ENCODE peak calls at places on chromosomes 5 and 9, in nine cellular contexts. One of them, this sample, is unnamed.

GRCh38 chr5:89950234-89950633 is 459.3 kb downstream of the CETN3 start:
- DNase-seq in natural killer cell: no peak
- DNase-seq in GM12865: no peak
- DNase-seq in heart right ventricle: no peak
- DNase-seq in cardiac fibroblast: no peak
- DNase-seq in A549: no peak
- DNase-seq in foreskin keratinocyte: no peak
- DNase-seq in HFFc6: no peak
- DNase-seq in gastrocnemius medialis: no peak
- DNase-seq in this sample: no peak

GRCh38 chr5:53423724-53424123 is 56.7 kb upstream of the FST start:
- DNase-seq in natural killer cell: no peak
- DNase-seq in GM12865: no peak
- DNase-seq in heart right ventricle: no peak
- DNase-seq in cardiac fibroblast: no peak
- DNase-seq in A549: no peak
- DNase-seq in foreskin keratinocyte: no peak
- DNase-seq in HFFc6: no peak
- DNase-seq in gastrocnemius medialis: no peak
- DNase-seq in this sample: no peak

GRCh38 chr5:11222169-11222568 is 461.1 kb upstream of the DAP start:
- DNase-seq in natural killer cell: no peak
- DNase-seq in GM12865: no peak
- DNase-seq in heart right ventricle: no peak
- DNase-seq in cardiac fibroblast: no peak
- DNase-seq in A549: no peak
- DNase-seq in foreskin keratinocyte: no peak
- DNase-seq in HFFc6: no peak
- DNase-seq in gastrocnemius medialis: no peak
- DNase-seq in this sample: no peak

GRCh38 chr9:125428060-125428481 is 166.4 kb downstream of the GAPVD1 start:
- DNase-seq in natural killer cell: no peak
- DNase-seq in GM12865: peak
- DNase-seq in heart right ventricle: no peak
- DNase-seq in cardiac fibroblast: no peak
- DNase-seq in A549: peak
- DNase-seq in foreskin keratinocyte: no peak
- DNase-seq in HFFc6: no peak
- DNase-seq in gastrocnemius medialis: no peak
- DNase-seq in this sample: no peak

GRCh38 chr5:126527892-126528291 is 67.1 kb downstream of the ALDH7A1 start:
- DNase-seq in natural killer cell: no peak
- DNase-seq in GM12865: no peak
- DNase-seq in heart right ventricle: no peak
- DNase-seq in cardiac fibroblast: peak
- DNase-seq in A549: no peak
- DNase-seq in foreskin keratinocyte: peak
- DNase-seq in HFFc6: peak
- DNase-seq in gastrocnemius medialis: no peak
- DNase-seq in this sample: no peak

GRCh38 chr9:86185872-86186271 is 73.6 kb downstream of the C9orf153 start:
- DNase-seq in natural killer cell: no peak
- DNase-seq in GM12865: no peak
- DNase-seq in heart right ventricle: no peak
- DNase-seq in cardiac fibroblast: peak
- DNase-seq in A549: no peak
- DNase-seq in foreskin keratinocyte: no peak
- DNase-seq in HFFc6: no peak
- DNase-seq in gastrocnemius medialis: no peak
- DNase-seq in this sample: no peak

GRCh38 chr9:69357030-69357853 is 32.2 kb downstream of the ENTREP1 start:
- DNase-seq in natural killer cell: no peak
- DNase-seq in GM12865: no peak
- DNase-seq in heart right ventricle: peak
- DNase-seq in cardiac fibroblast: no peak
- DNase-seq in A549: no peak
- DNase-seq in foreskin keratinocyte: no peak
- DNase-seq in HFFc6: no peak
- DNase-seq in gastrocnemius medialis: no peak
- DNase-seq in this sample: no peak

GRCh38 chr5:57215629-57216195 is 41.9 kb downstream of the GPBP1 start:
- DNase-seq in natural killer cell: no peak
- DNase-seq in GM12865: no peak
- DNase-seq in heart right ventricle: no peak
- DNase-seq in cardiac fibroblast: peak
- DNase-seq in A549: no peak
- DNase-seq in foreskin keratinocyte: peak
- DNase-seq in HFFc6: peak
- DNase-seq in gastrocnemius medialis: no peak
- DNase-seq in this sample: no peak

GRCh38 chr5:166251786-166252185 is 2039.7 kb upstream of the WWC1 start:
- DNase-seq in natural killer cell: no peak
- DNase-seq in GM12865: no peak
- DNase-seq in heart right ventricle: no peak
- DNase-seq in cardiac fibroblast: no peak
- DNase-seq in A549: no peak
- DNase-seq in foreskin keratinocyte: no peak
- DNase-seq in HFFc6: no peak
- DNase-seq in gastrocnemius medialis: no peak
- DNase-seq in this sample: no peak

GRCh38 chr5:178351221-178351825 is 118.7 kb upstream of the PHYKPL start:
- DNase-seq in natural killer cell: no peak
- DNase-seq in GM12865: no peak
- DNase-seq in heart right ventricle: no peak
- DNase-seq in cardiac fibroblast: no peak
- DNase-seq in A549: no peak
- DNase-seq in foreskin keratinocyte: no peak
- DNase-seq in HFFc6: no peak
- DNase-seq in gastrocnemius medialis: no peak
- DNase-seq in this sample: no peak

GRCh38 chr5:68376931-68377330 is 161.4 kb downstream of the PIK3R1 start:
- DNase-seq in natural killer cell: no peak
- DNase-seq in GM12865: no peak
- DNase-seq in heart right ventricle: no peak
- DNase-seq in cardiac fibroblast: no peak
- DNase-seq in A549: no peak
- DNase-seq in foreskin keratinocyte: peak
- DNase-seq in HFFc6: no peak
- DNase-seq in gastrocnemius medialis: no peak
- DNase-seq in this sample: no peak

GRCh38 chr9:124723352-124723751 is 47.8 kb downstream of the NR6A1 start:
- DNase-seq in natural killer cell: no peak
- DNase-seq in GM12865: no peak
- DNase-seq in heart right ventricle: no peak
- DNase-seq in cardiac fibroblast: no peak
- DNase-seq in A549: no peak
- DNase-seq in foreskin keratinocyte: no peak
- DNase-seq in HFFc6: no peak
- DNase-seq in gastrocnemius medialis: no peak
- DNase-seq in this sample: no peak

GRCh38 chr9:15205632-15206243 is 101.3 kb downstream of the TTC39B start:
- DNase-seq in natural killer cell: no peak
- DNase-seq in GM12865: no peak
- DNase-seq in heart right ventricle: no peak
- DNase-seq in cardiac fibroblast: peak
- DNase-seq in A549: no peak
- DNase-seq in foreskin keratinocyte: no peak
- DNase-seq in HFFc6: no peak
- DNase-seq in gastrocnemius medialis: no peak
- DNase-seq in this sample: no peak

GRCh38 chr5:13660072-13660471 is 284.4 kb downstream of the DNAH5 start:
- DNase-seq in natural killer cell: no peak
- DNase-seq in GM12865: no peak
- DNase-seq in heart right ventricle: no peak
- DNase-seq in cardiac fibroblast: peak
- DNase-seq in A549: peak
- DNase-seq in foreskin keratinocyte: no peak
- DNase-seq in HFFc6: peak
- DNase-seq in gastrocnemius medialis: no peak
- DNase-seq in this sample: no peak
- TF ChIP-seq CTCF in natural killer cell: no peak
- TF ChIP-seq CTCF in GM12865: no peak
- TF ChIP-seq CTCF in heart right ventricle: no peak
- TF ChIP-seq CTCF in cardiac fibroblast: no peak
- TF ChIP-seq CTCF in A549: peak
- TF ChIP-seq CTCF in foreskin keratinocyte: peak
- TF ChIP-seq CTCF in HFFc6: peak
- TF ChIP-seq CTCF in gastrocnemius medialis: no peak
- TF ChIP-seq CTCF in this sample: no peak

GRCh38 chr5:132747693-132748440 is 641 bp downstream of the CCNI2 start:
- DNase-seq in natural killer cell: no peak
- DNase-seq in GM12865: peak
- DNase-seq in heart right ventricle: no peak
- DNase-seq in cardiac fibroblast: no peak
- DNase-seq in A549: no peak
- DNase-seq in foreskin keratinocyte: no peak
- DNase-seq in HFFc6: no peak
- DNase-seq in gastrocnemius medialis: no peak
- DNase-seq in this sample: no peak
- TF ChIP-seq CTCF in natural killer cell: no peak
- TF ChIP-seq CTCF in GM12865: no peak
- TF ChIP-seq CTCF in heart right ventricle: no peak
- TF ChIP-seq CTCF in cardiac fibroblast: no peak
- TF ChIP-seq CTCF in A549: no peak
- TF ChIP-seq CTCF in foreskin keratinocyte: no peak
- TF ChIP-seq CTCF in HFFc6: no peak
- TF ChIP-seq CTCF in gastrocnemius medialis: no peak
- TF ChIP-seq CTCF in this sample: no peak

DNA sequence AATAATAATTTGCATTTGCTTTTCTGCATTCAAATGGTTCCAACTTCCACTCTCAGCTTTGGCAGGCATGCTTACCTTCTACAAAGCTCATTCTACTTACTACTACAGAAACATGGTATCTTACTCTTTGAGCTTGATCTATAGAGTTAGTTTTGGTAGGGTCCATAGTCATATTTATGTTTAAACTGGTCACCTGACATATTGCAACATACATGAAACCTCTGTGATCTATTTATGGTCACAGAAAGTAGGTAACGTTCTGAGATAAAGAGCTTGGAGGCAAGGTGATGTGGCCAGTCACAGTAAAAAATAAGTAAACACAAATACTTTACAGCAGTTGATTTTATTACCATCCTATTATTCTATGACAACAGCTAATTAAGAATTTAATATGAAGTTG is 2.8 kb downstream of the NREP start:
- DNase-seq in natural killer cell: no peak
- DNase-seq in GM12865: no peak
- DNase-seq in heart right ventricle: no peak
- DNase-seq in cardiac fibroblast: no peak
- DNase-seq in A549: no peak
- DNase-seq in foreskin keratinocyte: no peak
- DNase-seq in HFFc6: no peak
- DNase-seq in gastrocnemius medialis: no peak
- DNase-seq in this sample: no peak
- TF ChIP-seq CTCF in natural killer cell: no peak
- TF ChIP-seq CTCF in GM12865: no peak
- TF ChIP-seq CTCF in heart right ventricle: no peak
- TF ChIP-seq CTCF in cardiac fibroblast: no peak
- TF ChIP-seq CTCF in A549: no peak
- TF ChIP-seq CTCF in foreskin keratinocyte: no peak
- TF ChIP-seq CTCF in HFFc6: no peak
- TF ChIP-seq CTCF in gastrocnemius medialis: no peak
- TF ChIP-seq CTCF in this sample: no peak

GRCh38 chr5:8756498-8757084 is 789.3 kb downstream of the SEMA5A start:
- DNase-seq in natural killer cell: no peak
- DNase-seq in GM12865: peak
- DNase-seq in heart right ventricle: no peak
- DNase-seq in cardiac fibroblast: peak
- DNase-seq in A549: peak
- DNase-seq in foreskin keratinocyte: no peak
- DNase-seq in HFFc6: peak
- DNase-seq in gastrocnemius medialis: no peak
- DNase-seq in this sample: no peak
- TF ChIP-seq CTCF in natural killer cell: no peak
- TF ChIP-seq CTCF in GM12865: peak
- TF ChIP-seq CTCF in heart right ventricle: peak
- TF ChIP-seq CTCF in cardiac fibroblast: peak
- TF ChIP-seq CTCF in A549: peak
- TF ChIP-seq CTCF in foreskin keratinocyte: peak
- TF ChIP-seq CTCF in HFFc6: peak
- TF ChIP-seq CTCF in gastrocnemius medialis: no peak
- TF ChIP-seq CTCF in this sample: no peak

DNA sequence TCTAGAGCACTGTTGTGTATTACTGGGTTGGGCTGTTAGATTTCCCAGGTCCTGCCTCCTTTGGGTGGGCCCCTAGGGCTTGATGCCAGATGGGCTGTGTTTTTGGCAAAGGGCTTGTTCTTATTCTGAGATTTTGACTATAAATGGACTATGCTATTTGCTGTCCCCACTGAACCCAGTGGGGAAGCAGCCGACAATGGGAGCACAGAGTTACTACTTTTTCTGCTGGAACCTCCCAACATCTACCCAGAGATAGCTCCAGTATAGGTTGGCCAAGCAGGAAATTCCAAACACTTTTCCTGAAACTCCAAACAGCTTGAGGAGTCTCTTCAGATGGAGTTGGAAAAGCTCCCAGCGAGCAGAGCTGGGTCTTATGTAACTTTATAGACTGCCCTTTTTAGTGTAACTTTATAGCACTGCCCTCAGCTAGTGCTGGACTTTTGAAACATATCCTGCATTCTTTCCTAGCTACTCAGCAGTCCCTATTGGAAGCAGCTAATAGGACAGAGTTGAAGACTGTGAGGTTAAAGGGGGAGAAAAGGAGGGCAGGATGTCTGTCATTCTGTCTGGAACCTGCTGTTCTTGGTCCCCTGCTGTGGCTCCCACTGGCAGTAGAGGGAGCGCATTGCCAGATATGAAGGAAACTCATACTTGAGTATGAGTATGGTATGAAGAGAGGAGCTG is 21.0 kb downstream of the RUSC2 start:
- DNase-seq in natural killer cell: no peak
- DNase-seq in GM12865: no peak
- DNase-seq in heart right ventricle: peak
- DNase-seq in cardiac fibroblast: peak
- DNase-seq in A549: peak
- DNase-seq in foreskin keratinocyte: no peak
- DNase-seq in HFFc6: peak
- DNase-seq in gastrocnemius medialis: peak
- DNase-seq in this sample: no peak
- TF ChIP-seq CTCF in natural killer cell: no peak
- TF ChIP-seq CTCF in GM12865: no peak
- TF ChIP-seq CTCF in heart right ventricle: peak
- TF ChIP-seq CTCF in cardiac fibroblast: peak
- TF ChIP-seq CTCF in A549: peak
- TF ChIP-seq CTCF in foreskin keratinocyte: peak
- TF ChIP-seq CTCF in HFFc6: peak
- TF ChIP-seq CTCF in gastrocnemius medialis: peak
- TF ChIP-seq CTCF in this sample: no peak

This sample was measured in vagina.